ENCODE peak calls at places on chromosomes 7 and 10, in seven cellular contexts. One of them, this sample, is unnamed.
A peak's percentile ranks its signal among the peaks of the same experiment; 100 is the strongest.

GRCh38 chr10:28684986-28685580 is 7.8 kb downstream of the BAMBI start:
- DNase-seq in lung: no peak
- DNase-seq in BJ: no peak
- DNase-seq in astrocyte of the spinal cord: no peak
- DNase-seq in GM12865: no peak
- DNase-seq in OCI-LY7: no peak
- DNase-seq in ovary: no peak
- DNase-seq in this sample: no peak

GRCh38 chr10:121595321-121595805 is 2.9 kb downstream of the FGFR2 start:
- DNase-seq in lung: no peak
- DNase-seq in BJ: no peak
- DNase-seq in astrocyte of the spinal cord: no peak
- DNase-seq in OCI-LY7: no peak
- DNase-seq in ovary: peak; percentile 36
- DNase-seq in GM12865: no peak
- DNase-seq in this sample: no peak

GRCh38 chr10:95312986-95313495 is 22.2 kb upstream of the PDLIM1 start:
- DNase-seq in lung: no peak
- DNase-seq in astrocyte of the spinal cord: no peak
- DNase-seq in OCI-LY7: no peak
- DNase-seq in BJ: no peak
- DNase-seq in GM12865: no peak
- DNase-seq in ovary: no peak
- DNase-seq in this sample: no peak

GRCh38 chr7:81725496-81726117 is 44.2 kb downstream of the HGF start:
- DNase-seq in lung: no peak
- DNase-seq in astrocyte of the spinal cord: peak; percentile 86
- DNase-seq in ovary: no peak
- DNase-seq in GM12865: no peak
- DNase-seq in BJ: peak; percentile 64
- DNase-seq in OCI-LY7: no peak
- DNase-seq in this sample: no peak

GRCh38 chr10:14093735-14094484 is 236.8 kb downstream of the FRMD4A start:
- DNase-seq in astrocyte of the spinal cord: peak; percentile 65
- DNase-seq in OCI-LY7: no peak
- DNase-seq in lung: no peak
- DNase-seq in BJ: no peak
- DNase-seq in ovary: no peak
- DNase-seq in GM12865: peak; percentile 13
- DNase-seq in this sample: no peak

GRCh38 chr7:157932498-157933218 is 595.9 kb downstream of the DNAJB6 start:
- DNase-seq in OCI-LY7: no peak
- DNase-seq in lung: no peak
- DNase-seq in ovary: no peak
- DNase-seq in GM12865: no peak
- DNase-seq in BJ: no peak
- DNase-seq in astrocyte of the spinal cord: no peak
- DNase-seq in this sample: no peak

GRCh38 chr7:42454006-42454405 is 217.0 kb upstream of the GLI3 start:
- DNase-seq in OCI-LY7: no peak
- DNase-seq in lung: no peak
- DNase-seq in BJ: peak; percentile 27
- DNase-seq in ovary: no peak
- DNase-seq in GM12865: no peak
- DNase-seq in astrocyte of the spinal cord: no peak
- DNase-seq in this sample: no peak

GRCh38 chr10:113047151-113047550 is 97.1 kb downstream of the TCF7L2 start:
- DNase-seq in GM12865: no peak
- DNase-seq in lung: no peak
- DNase-seq in BJ: no peak
- DNase-seq in ovary: no peak
- DNase-seq in astrocyte of the spinal cord: peak; percentile 33
- DNase-seq in OCI-LY7: no peak
- DNase-seq in this sample: no peak

GRCh38 chr10:79093658-79094411 is 25.1 kb downstream of the ZMIZ1 start:
- DNase-seq in lung: peak; percentile 57
- DNase-seq in ovary: no peak
- DNase-seq in BJ: no peak
- DNase-seq in GM12865: peak; percentile 62
- DNase-seq in astrocyte of the spinal cord: peak; percentile 58
- DNase-seq in OCI-LY7: peak; percentile 72
- DNase-seq in this sample: peak; percentile 58

GRCh38 chr10:84333864-84334451 is 5.6 kb downstream of the CCSER2 start:
- DNase-seq in lung: no peak
- DNase-seq in astrocyte of the spinal cord: no peak
- DNase-seq in BJ: no peak
- DNase-seq in OCI-LY7: peak; percentile 36
- DNase-seq in ovary: no peak
- DNase-seq in GM12865: peak; percentile 43
- DNase-seq in this sample: no peak

GRCh38 chr10:113959383-113959760 is 84.3 kb upstream of the ADRB1 start:
- DNase-seq in astrocyte of the spinal cord: no peak
- DNase-seq in GM12865: peak; percentile 90
- DNase-seq in lung: no peak
- DNase-seq in BJ: no peak
- DNase-seq in ovary: no peak
- DNase-seq in OCI-LY7: peak; percentile 52
- DNase-seq in this sample: no peak

GRCh38 chr7:17907014-17907413 is 33.3 kb downstream of the SNX13 start:
- DNase-seq in lung: no peak
- DNase-seq in GM12865: no peak
- DNase-seq in OCI-LY7: no peak
- DNase-seq in astrocyte of the spinal cord: no peak
- DNase-seq in BJ: no peak
- DNase-seq in ovary: no peak
- DNase-seq in this sample: no peak

GRCh38 chr10:132985546-132985900 is 43.2 kb upstream of the CFAP46 start:
- DNase-seq in astrocyte of the spinal cord: no peak
- DNase-seq in BJ: no peak
- DNase-seq in GM12865: no peak
- DNase-seq in OCI-LY7: no peak
- DNase-seq in ovary: no peak
- DNase-seq in lung: no peak
- DNase-seq in this sample: no peak

GRCh38 chr7:68279827-68280400 is 1283.3 kb downstream of the TYW1 start:
- DNase-seq in OCI-LY7: no peak
- DNase-seq in lung: no peak
- DNase-seq in ovary: no peak
- DNase-seq in GM12865: no peak
- DNase-seq in astrocyte of the spinal cord: no peak
- DNase-seq in BJ: no peak
- DNase-seq in this sample: no peak

GRCh38 chr7:871900-872537 is 4.3 kb upstream of the GET4 start:
- DNase-seq in BJ: no peak
- DNase-seq in OCI-LY7: no peak
- DNase-seq in ovary: no peak
- DNase-seq in lung: no peak
- DNase-seq in astrocyte of the spinal cord: no peak
- DNase-seq in GM12865: no peak
- DNase-seq in this sample: no peak

GRCh38 chr7:875051-875450 is 1.3 kb upstream of the GET4 start:
- DNase-seq in OCI-LY7: peak; percentile 68
- DNase-seq in lung: no peak
- DNase-seq in GM12865: no peak
- DNase-seq in astrocyte of the spinal cord: no peak
- DNase-seq in ovary: no peak
- DNase-seq in BJ: no peak
- DNase-seq in this sample: no peak

GRCh38 chr7:874036-874749 is 2.2 kb upstream of the GET4 start:
- DNase-seq in astrocyte of the spinal cord: no peak
- DNase-seq in ovary: peak; percentile 78
- DNase-seq in GM12865: no peak
- DNase-seq in OCI-LY7: no peak
- DNase-seq in BJ: no peak
- DNase-seq in lung: no peak
- DNase-seq in this sample: no peak

GRCh38 chr7:875476-876076 is 778 bp upstream of the GET4 start:
- DNase-seq in OCI-LY7: no peak
- DNase-seq in astrocyte of the spinal cord: no peak
- DNase-seq in BJ: no peak
- DNase-seq in GM12865: no peak
- DNase-seq in ovary: peak; percentile 67
- DNase-seq in lung: peak; percentile 46
- DNase-seq in this sample: no peak

DNA sequence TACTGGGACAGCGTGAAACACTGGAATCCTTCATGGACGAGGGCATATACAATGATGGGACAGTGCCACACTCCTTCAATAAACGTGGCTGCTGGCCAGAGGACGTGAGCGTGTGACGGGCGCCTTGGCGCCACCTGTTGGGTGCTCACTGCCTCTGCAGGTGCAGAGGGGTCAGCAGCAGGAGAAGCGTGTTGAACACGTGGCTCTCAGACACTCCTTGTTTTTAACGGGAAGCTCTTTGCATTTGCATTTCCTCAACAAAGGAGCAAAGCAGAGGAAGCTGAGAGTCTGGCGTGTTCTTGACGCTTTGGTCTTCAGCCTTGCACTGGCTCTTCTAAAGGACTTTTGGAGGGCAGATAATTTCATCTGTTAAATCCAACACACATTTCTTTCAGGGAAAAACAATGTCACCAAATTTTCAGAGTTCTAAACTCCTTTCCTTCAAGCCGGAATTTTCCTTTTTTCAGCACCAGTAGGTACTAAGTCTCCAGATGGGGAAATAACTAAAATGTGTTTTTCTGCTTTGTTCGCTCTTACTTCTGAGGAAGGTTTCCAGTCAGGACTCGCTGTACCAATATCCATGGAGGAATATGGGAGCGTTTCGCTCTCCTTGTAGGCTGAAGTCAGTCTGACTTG is 2.9 kb upstream of the GET4 start:
- DNase-seq in astrocyte of the spinal cord: peak; percentile 82
- DNase-seq in OCI-LY7: peak; percentile 84
- DNase-seq in GM12865: peak; percentile 85
- DNase-seq in ovary: peak; percentile 88
- DNase-seq in BJ: peak; percentile 30
- DNase-seq in lung: peak; percentile 84
- DNase-seq in this sample: peak; percentile 84
- TF ChIP-seq CTCF in astrocyte of the spinal cord: peak; percentile 97
- TF ChIP-seq CTCF in OCI-LY7: peak; percentile 98
- TF ChIP-seq CTCF in GM12865: peak; percentile 91
- TF ChIP-seq CTCF in ovary: peak; percentile 77
- TF ChIP-seq CTCF in BJ: peak; percentile 98
- TF ChIP-seq CTCF in lung: peak; percentile 84
- TF ChIP-seq CTCF in this sample: peak; percentile 93

GRCh38 chr7:66522518-66522917 is 106.2 kb upstream of the KCTD7 start:
- DNase-seq in OCI-LY7: peak; percentile 57
- DNase-seq in ovary: no peak
- DNase-seq in lung: no peak
- DNase-seq in astrocyte of the spinal cord: no peak
- DNase-seq in BJ: no peak
- DNase-seq in GM12865: peak; percentile 32
- DNase-seq in this sample: peak; percentile 51
- TF ChIP-seq CTCF in OCI-LY7: peak; percentile 77
- TF ChIP-seq CTCF in ovary: no peak
- TF ChIP-seq CTCF in lung: no peak
- TF ChIP-seq CTCF in astrocyte of the spinal cord: peak; percentile 26
- TF ChIP-seq CTCF in BJ: peak; percentile 42
- TF ChIP-seq CTCF in GM12865: peak; percentile 27
- TF ChIP-seq CTCF in this sample: peak; percentile 30

GRCh38 chr7:76381814-76382213 is 23.0 kb upstream of the YWHAG start:
- DNase-seq in lung: no peak
- DNase-seq in BJ: no peak
- DNase-seq in ovary: no peak
- DNase-seq in astrocyte of the spinal cord: no peak
- DNase-seq in GM12865: no peak
- DNase-seq in OCI-LY7: no peak
- DNase-seq in this sample: no peak
- TF ChIP-seq CTCF in lung: no peak
- TF ChIP-seq CTCF in BJ: no peak
- TF ChIP-seq CTCF in ovary: no peak
- TF ChIP-seq CTCF in astrocyte of the spinal cord: no peak
- TF ChIP-seq CTCF in GM12865: no peak
- TF ChIP-seq CTCF in OCI-LY7: no peak
- TF ChIP-seq CTCF in this sample: no peak

GRCh38 chr10:64115471-64115870 is 594.3 kb downstream of the REEP3 start:
- DNase-seq in lung: no peak
- DNase-seq in OCI-LY7: no peak
- DNase-seq in GM12865: no peak
- DNase-seq in astrocyte of the spinal cord: no peak
- DNase-seq in BJ: no peak
- DNase-seq in ovary: no peak
- DNase-seq in this sample: no peak
- TF ChIP-seq CTCF in lung: no peak
- TF ChIP-seq CTCF in OCI-LY7: no peak
- TF ChIP-seq CTCF in GM12865: no peak
- TF ChIP-seq CTCF in astrocyte of the spinal cord: no peak
- TF ChIP-seq CTCF in BJ: no peak
- TF ChIP-seq CTCF in ovary: no peak
- TF ChIP-seq CTCF in this sample: no peak

GRCh38 chr10:109451879-109452278 is 471.4 kb downstream of the XPNPEP1 start:
- DNase-seq in ovary: no peak
- DNase-seq in GM12865: no peak
- DNase-seq in BJ: no peak
- DNase-seq in astrocyte of the spinal cord: no peak
- DNase-seq in OCI-LY7: no peak
- DNase-seq in lung: no peak
- DNase-seq in this sample: no peak
- TF ChIP-seq CTCF in ovary: no peak
- TF ChIP-seq CTCF in GM12865: no peak
- TF ChIP-seq CTCF in BJ: no peak
- TF ChIP-seq CTCF in astrocyte of the spinal cord: no peak
- TF ChIP-seq CTCF in OCI-LY7: no peak
- TF ChIP-seq CTCF in lung: no peak
- TF ChIP-seq CTCF in this sample: no peak

GRCh38 chr7:144011458-144012230 is 11.5 kb downstream of the OR6B1 start:
- DNase-seq in OCI-LY7: no peak
- DNase-seq in BJ: no peak
- DNase-seq in GM12865: no peak
- DNase-seq in ovary: no peak
- DNase-seq in astrocyte of the spinal cord: no peak
- DNase-seq in lung: no peak
- DNase-seq in this sample: no peak
- TF ChIP-seq CTCF in OCI-LY7: no peak
- TF ChIP-seq CTCF in BJ: peak; percentile 45
- TF ChIP-seq CTCF in GM12865: no peak
- TF ChIP-seq CTCF in ovary: no peak
- TF ChIP-seq CTCF in astrocyte of the spinal cord: no peak
- TF ChIP-seq CTCF in lung: no peak
- TF ChIP-seq CTCF in this sample: no peak

GRCh38 chr7:153370092-153370491 is 610.5 kb downstream of the ACTR3B start:
- DNase-seq in astrocyte of the spinal cord: no peak
- DNase-seq in GM12865: no peak
- DNase-seq in lung: no peak
- DNase-seq in ovary: no peak
- DNase-seq in BJ: no peak
- DNase-seq in OCI-LY7: no peak
- DNase-seq in this sample: no peak
- TF ChIP-seq CTCF in astrocyte of the spinal cord: no peak
- TF ChIP-seq CTCF in GM12865: no peak
- TF ChIP-seq CTCF in lung: no peak
- TF ChIP-seq CTCF in ovary: no peak
- TF ChIP-seq CTCF in BJ: no peak
- TF ChIP-seq CTCF in OCI-LY7: no peak
- TF ChIP-seq CTCF in this sample: no peak